ENCODE peak calls at places on chromosomes 16 and 17, in six cellular contexts. E is IMR-90, V is breast epithelium, J is tibial nerve, L is heart left ventricle, G is heart right ventricle. W is an unnamed sample.

GRCh38 chr17:43627657-43628650 is 33.8 kb downstream of the MEOX1 start:
- DNase-seq in E (peak; percentile 31), V (no peak), J (no peak), L (no peak), G (no peak), W (no peak)

GRCh38 chr16:19008245-19008644 is 24.5 kb downstream of the TMC7 start:
- DNase-seq in E (peak; percentile 87), V (no peak), J (no peak), L (no peak), G (no peak), W (no peak)

GRCh38 chr16:27205436-27206065 is 2.2 kb downstream of the KDM8 start:
- DNase-seq in E (no peak), V (no peak), J (no peak), L (no peak), G (no peak), W (no peak)

GRCh38 chr16:89958068-89958467 is 9.5 kb downstream of the DEF8 start:
- DNase-seq in E (peak; percentile 11), V (no peak), J (no peak), L (no peak), G (peak; percentile 20), W (peak; percentile 50)

GRCh38 chr17:2067559-2067958 is 12.7 kb downstream of the HIC1 start:
- DNase-seq in E (peak; percentile 56), V (no peak), J (no peak), L (no peak), G (no peak), W (no peak)

GRCh38 chr17:8442310-8442709 is 6.6 kb downstream of the NDEL1 start:
- DNase-seq in E (no peak), V (no peak), J (no peak), L (no peak), G (no peak), W (no peak)

GRCh38 chr16:14434860-14435259 is 195.2 kb downstream of the PARN start:
- DNase-seq in E (no peak), V (no peak), J (no peak), L (no peak), G (no peak), W (no peak)

GRCh38 chr17:17015221-17015620 is 27.0 kb upstream of the MPRIP start:
- DNase-seq in E (no peak), V (no peak), J (no peak), L (no peak), G (no peak), W (no peak)

GRCh38 chr16:89005201-89006035 is 28.4 kb upstream of the CBFA2T3 start:
- DNase-seq in E (no peak), V (no peak), J (no peak), L (no peak), G (no peak), W (no peak)

GRCh38 chr16:23979426-23979825 is 143.6 kb downstream of the PRKCB start:
- DNase-seq in E (no peak), V (no peak), J (no peak), L (no peak), G (no peak), W (no peak)

GRCh38 chr17:45225051-45225700 is 3.5 kb downstream of the FMNL1 start:
- DNase-seq in E (no peak), V (no peak), J (no peak), L (no peak), G (no peak), W (no peak)

GRCh38 chr17:62724398-62725146 is 83.5 kb downstream of the MARCHF10 start:
- DNase-seq in E (peak; percentile 44), V (no peak), J (no peak), L (no peak), G (no peak), W (no peak)

GRCh38 chr17:42252528-42253172 is 23.5 kb downstream of the STAT5B start:
- DNase-seq in E (no peak), V (no peak), J (no peak), L (no peak), G (no peak), W (no peak)

GRCh38 chr16:78292726-78293380 is 193.4 kb downstream of the WWOX start:
- DNase-seq in E (no peak), V (no peak), J (no peak), L (no peak), G (no peak), W (peak; percentile 32)

GRCh38 chr17:62627219-62627903 is at the start of gene MRC2:
- DNase-seq in E (peak; percentile 82), V (no peak), J (no peak), L (peak; percentile 77), G (peak; percentile 77), W (peak; percentile 68)

GRCh38 chr16:56946767-56947603 is 14.8 kb upstream of the CETP start:
- DNase-seq in E (no peak), V (no peak), J (no peak), L (no peak), G (no peak), W (no peak)

GRCh38 chr16:3120435-3120834 is 8.0 kb downstream of the ZNF205 start:
- DNase-seq in E (no peak), V (no peak), J (no peak), L (no peak), G (no peak), W (no peak)

GRCh38 chr16:85462405-85463227 is 150.5 kb upstream of the GSE1 start:
- DNase-seq in E (no peak), V (no peak), J (no peak), L (peak; percentile 51), G (peak; percentile 55), W (no peak)

GRCh38 chr16:4664538-4665418 is 28.6 kb upstream of the NUDT16L1 start:
- DNase-seq in E (no peak), V (no peak), J (no peak), L (peak; percentile 42), G (peak; percentile 42), W (peak; percentile 52)

GRCh38 chr17:60169921-60170817 is 20.4 kb downstream of the CA4 start:
- DNase-seq in E (peak; percentile 41), V (no peak), J (no peak), L (peak; percentile 78), G (peak; percentile 73), W (peak; percentile 46)

GRCh38 chr17:74179576-74179975 is 23.9 kb upstream of the RPL38 start:
- DNase-seq in E (no peak), V (no peak), J (no peak), L (no peak), G (no peak), W (no peak)

GRCh38 chr17:74172700-74173099 is 30.8 kb upstream of the RPL38 start:
- DNase-seq in E (no peak), V (no peak), J (no peak), L (no peak), G (no peak), W (no peak)

GRCh38 chr17:74177018-74177450 is 26.4 kb upstream of the RPL38 start:
- DNase-seq in E (peak; percentile 37), V (no peak), J (no peak), L (no peak), G (no peak), W (no peak)

GRCh38 chr17:74180336-74180735 is 23.1 kb upstream of the RPL38 start:
- DNase-seq in E (no peak), V (no peak), J (no peak), L (no peak), G (no peak), W (no peak)

GRCh38 chr17:74176546-74177001 is 26.9 kb upstream of the RPL38 start:
- DNase-seq in E (peak; percentile 48), V (no peak), J (peak; percentile 30), L (peak; percentile 28), G (peak; percentile 51), W (peak; percentile 49)
- H3K27ac ChIP-seq in E (no peak overlapping the region), V (no peak overlapping the region), J (no peak overlapping the region), L (no peak overlapping the region), G (no peak overlapping the region), W (no peak overlapping the region)

GRCh38 chr17:74442670-74443515 is 11.0 kb downstream of the GPRC5C start:
- DNase-seq in E (no peak), V (peak; percentile 95), J (peak; percentile 87), L (peak; percentile 90), G (peak; percentile 92), W (peak; percentile 83)

GRCh38 chr17:74441537-74441936 is 9.6 kb downstream of the GPRC5C start:
- DNase-seq in E (no peak), V (no peak), J (no peak), L (no peak), G (no peak), W (no peak)

GRCh38 chr17:74444406-74444805 is 12.5 kb downstream of the GPRC5C start:
- DNase-seq in E (no peak), V (no peak), J (peak; percentile 57), L (peak; percentile 65), G (no peak), W (no peak)

GRCh38 chr17:74443516-74444296 is 11.8 kb downstream of the GPRC5C start:
- DNase-seq in E (no peak), V (no peak), J (no peak), L (no peak), G (no peak), W (no peak)

GRCh38 chr17:74442291-74442669 is 10.4 kb downstream of the GPRC5C start:
- DNase-seq in E (no peak), V (no peak), J (no peak), L (no peak), G (no peak), W (no peak)
- H3K27ac ChIP-seq in E (no peak overlapping the region), V (peak overlapping the region; percentile 95), J (peak overlapping the region; percentile 90), L (peak overlapping the region; percentile 90), G (peak overlapping the region; percentile 94), W (peak overlapping the region; percentile 86)

GRCh38 chr17:57384219-57384618 is 127.9 kb downstream of the MSI2 start:
- DNase-seq in E (no peak), V (no peak), J (no peak), L (no peak), G (no peak), W (no peak)

GRCh38 chr17:57379237-57380054 is 123.1 kb downstream of the MSI2 start:
- DNase-seq in E (peak; percentile 12), V (no peak), J (no peak), L (peak; percentile 35), G (peak; percentile 40), W (no peak)

GRCh38 chr17:57377094-57377493 is 120.8 kb downstream of the MSI2 start:
- DNase-seq in E (no peak), V (no peak), J (no peak), L (no peak), G (no peak), W (no peak)

GRCh38 chr17:57375770-57376181 is 119.5 kb downstream of the MSI2 start:
- DNase-seq in E (no peak), V (no peak), J (no peak), L (no peak), G (no peak), W (no peak)

DNA sequence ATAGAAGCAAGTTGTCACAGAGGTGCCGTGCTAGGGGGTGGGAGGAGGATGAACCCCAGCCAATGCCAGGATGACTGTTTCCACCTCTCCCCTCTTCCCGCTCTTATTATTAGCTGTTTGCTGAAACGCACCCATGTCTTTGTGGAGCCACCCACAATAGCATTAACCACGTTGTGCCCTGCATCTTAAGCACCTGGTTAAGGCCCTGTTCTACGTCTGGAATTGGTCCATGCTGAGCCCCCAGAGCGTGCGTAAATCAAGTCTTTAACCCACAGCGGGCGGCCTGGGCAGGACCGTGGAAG is 123.7 kb downstream of the MSI2 start:
- DNase-seq in E (no peak), V (no peak), J (no peak), L (no peak), G (no peak), W (no peak)
- H3K27ac ChIP-seq in E (no peak overlapping the region), V (no peak overlapping the region), J (no peak overlapping the region), L (peak overlapping the region; percentile 82), G (peak overlapping the region; percentile 71), W (no peak overlapping the region)

DNA sequence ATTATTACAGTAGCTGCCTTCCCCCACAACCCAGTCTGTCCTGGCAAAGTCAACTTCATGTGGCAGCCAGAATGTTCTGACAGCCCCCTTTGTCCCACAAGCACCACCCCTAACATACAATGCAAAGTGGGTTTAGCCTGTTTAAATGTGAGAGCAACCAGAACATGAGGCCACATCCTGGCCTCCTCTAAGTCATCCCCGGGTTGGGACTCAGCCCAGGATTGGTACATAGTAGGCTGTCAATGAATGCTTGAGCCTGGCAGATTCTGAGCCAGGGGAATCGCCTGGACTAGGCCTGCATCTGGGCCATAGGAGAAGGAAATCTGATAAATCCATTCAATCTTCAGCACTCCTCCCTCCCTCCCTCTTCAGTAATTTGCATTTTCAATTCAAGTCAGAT is 4.3 kb upstream of the ITGA3 start:
- DNase-seq in E (no peak), V (no peak), J (no peak), L (no peak), G (no peak), W (no peak)
- H3K27ac ChIP-seq in E (peak overlapping the region; percentile 75), V (peak overlapping the region; percentile 69), J (peak overlapping the region; percentile 69), L (no peak overlapping the region), G (no peak overlapping the region), W (no peak overlapping the region)

W was measured in lung.